ENCODE peak calls at places on chromosomes 4 and X, in five cellular contexts. N is ascending aorta, R is heart right ventricle, H is choroid plexus epithelial cell, U is upper lobe of right lung. O is an unnamed sample.

GRCh38 chr4:16626945-16627344 is 271.5 kb downstream of the LDB2 start:
- DNase-seq in U (no peak), R (no peak), N (no peak), H (peak), O (peak)

GRCh38 chrX:12026481-12026880 is 111.8 kb upstream of the FRMPD4 start:
- DNase-seq in N (no peak), H (no peak), R (no peak), U (no peak), O (no peak)

GRCh38 chr4:137960371-137961050 is 281.6 kb downstream of the SLC7A11 start:
- DNase-seq in N (no peak), H (peak), R (no peak), U (no peak), O (peak)

GRCh38 chr4:95250544-95251137 is 298.1 kb downstream of the UNC5C start:
- DNase-seq in H (no peak), N (no peak), U (no peak), R (no peak), O (no peak)

GRCh38 chr4:86261634-86262033 is 98.2 kb downstream of the MAPK10 start:
- DNase-seq in H (peak), U (no peak), N (no peak), R (no peak), O (no peak)

GRCh38 chrX:115018040-115018647 is 728 bp upstream of the IL13RA2 start:
- DNase-seq in N (no peak), R (no peak), H (peak), U (no peak), O (peak)

GRCh38 chrX:56728321-56728720 is 722 bp upstream of the NBDY start:
- DNase-seq in H (peak), U (no peak), N (no peak), R (no peak), O (peak)

GRCh38 chr4:3241905-3242304 is 7.1 kb upstream of the MSANTD1 start:
- DNase-seq in N (no peak), R (no peak), U (no peak), H (peak), O (peak)

GRCh38 chr4:86033171-86033570 is 326.7 kb downstream of the MAPK10 start:
- DNase-seq in R (peak), H (peak), N (peak), U (no peak), O (peak)

GRCh38 chr4:41661447-41662076 is 87.0 kb downstream of the PHOX2B start:
- DNase-seq in H (peak), N (peak), R (peak), U (peak), O (peak)

GRCh38 chr4:10811992-10812391 is 127.4 kb upstream of the CLNK start:
- DNase-seq in H (peak), U (no peak), N (no peak), R (no peak), O (no peak)

GRCh38 chr4:16133406-16133805 is 49.6 kb upstream of the PROM1 start:
- DNase-seq in H (no peak), U (no peak), R (no peak), N (no peak), O (no peak)

GRCh38 chr4:105558277-105558676 is 5.9 kb downstream of the ARHGEF38 start:
- DNase-seq in H (no peak), U (no peak), R (no peak), N (no peak), O (no peak)

GRCh38 chr4:103108547-103108946 is 8.9 kb upstream of the BDH2 start:
- DNase-seq in U (no peak), N (no peak), H (no peak), R (no peak), O (no peak)

GRCh38 chr4:43853565-43854345 is 594.9 kb downstream of the KCTD8 start:
- DNase-seq in N (no peak), R (no peak), H (no peak), U (no peak), O (no peak)

GRCh38 chrX:69618803-69619202 is 2.9 kb downstream of the EDA start:
- DNase-seq in N (no peak), R (no peak), U (no peak), H (peak), O (peak)

GRCh38 chrX:70042399-70043371 is 7.1 kb downstream of the AWAT2 start:
- DNase-seq in R (no peak), U (no peak), N (no peak), H (no peak), O (peak)

DNA sequence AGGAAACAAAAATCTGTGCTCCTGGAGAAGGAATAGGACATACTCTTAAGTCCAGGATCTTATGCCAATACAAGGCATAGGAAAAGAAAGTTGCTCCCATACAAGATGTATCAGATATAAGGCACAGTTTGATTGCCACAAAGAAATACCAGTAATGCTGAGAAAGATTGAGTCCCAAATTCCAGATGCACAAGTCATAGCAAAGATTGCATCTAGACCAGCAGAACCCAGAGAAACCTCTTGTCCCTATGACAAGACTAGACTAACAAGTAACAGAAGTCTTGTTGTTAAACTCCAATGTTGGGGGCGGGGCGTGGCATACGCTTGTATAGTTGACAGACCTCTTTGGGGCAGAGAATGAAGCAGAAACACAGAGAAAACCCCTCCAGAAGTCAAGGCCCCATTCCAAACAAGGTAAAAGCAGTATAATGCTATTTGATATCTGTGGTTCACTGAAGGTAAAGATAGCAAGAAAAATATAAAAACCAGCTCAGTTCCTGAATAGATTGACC is 671.5 kb upstream of the GRIA3 start:
- DNase-seq in U (no peak), R (no peak), H (peak), N (no peak), O (no peak)
- H3K4me3 ChIP-seq in U (no peak), R (no peak), H (no peak), N (no peak), O (no peak)

GRCh38 chrX:7254144-7254543 is 106.2 kb upstream of the PUDP start:
- DNase-seq in R (no peak), H (no peak), U (no peak), N (no peak), O (no peak)

GRCh38 chrX:7253565-7253964 is 105.6 kb upstream of the PUDP start:
- DNase-seq in N (no peak), R (no peak), H (no peak), U (no peak), O (no peak)

DNA sequence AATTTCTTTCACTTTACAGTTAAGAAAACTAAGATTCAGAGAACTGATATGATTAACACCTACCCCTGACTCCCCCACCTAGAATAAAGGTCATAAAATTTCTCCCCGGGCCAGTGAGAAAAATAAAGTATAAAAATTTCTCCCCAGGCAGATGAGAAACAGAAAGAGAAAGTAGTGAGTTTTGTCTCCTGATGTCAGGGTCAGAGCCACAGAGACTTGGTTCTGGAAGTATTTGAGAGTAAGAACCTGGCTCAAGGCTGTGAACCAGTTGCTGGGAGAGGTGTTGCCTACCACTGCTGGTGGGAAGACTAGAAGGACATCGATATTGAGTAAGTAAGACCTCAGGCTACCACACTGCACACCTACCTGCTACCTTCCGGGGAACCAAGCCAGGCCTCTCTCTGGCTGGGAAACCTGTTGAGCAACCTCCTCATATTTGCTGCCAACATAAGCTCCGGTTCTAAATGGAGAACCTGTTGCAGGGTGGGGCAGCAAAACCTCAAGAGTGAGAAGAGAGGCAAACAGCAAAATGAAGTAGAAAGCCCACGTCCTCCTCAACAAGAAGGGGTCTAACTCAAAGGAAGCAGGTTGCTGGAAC is 104.2 kb upstream of the PUDP start:
- DNase-seq in U (peak), R (no peak), N (no peak), H (no peak), O (no peak)
- H3K4me3 ChIP-seq in U (no peak), R (no peak), N (no peak), H (no peak), O (no peak)

DNA sequence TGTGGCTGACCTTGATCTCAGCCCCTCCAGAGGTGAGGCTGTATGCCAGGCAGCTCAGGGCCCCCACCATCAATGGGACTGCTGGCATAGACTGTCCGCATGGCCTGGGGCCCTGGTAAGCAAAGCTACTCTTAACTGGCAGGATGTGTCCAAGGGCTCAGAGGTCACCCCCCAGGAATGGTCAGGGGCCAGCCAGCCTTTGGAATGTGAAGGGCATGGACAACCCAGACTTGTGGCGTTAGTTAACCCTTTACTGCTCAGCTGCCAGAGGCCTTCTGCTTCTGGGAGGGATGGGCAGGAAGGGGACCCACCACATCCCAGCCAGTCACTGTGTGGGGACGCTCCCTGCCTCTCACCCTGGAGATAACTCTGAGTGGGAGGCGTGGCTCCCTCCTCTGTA is 80.1 kb upstream of the PSAPL1 start:
- DNase-seq in U (no peak), R (no peak), H (no peak), N (no peak), O (no peak)
- H3K4me3 ChIP-seq in U (no peak), R (no peak), H (no peak), N (no peak), O (no peak)

GRCh38 chr4:26860157-26860921 is at the start of gene STIM2:
- DNase-seq in R (peak), H (peak), N (peak), U (peak), O (peak)

GRCh38 chr4:26859762-26860156 is 882 bp upstream of the STIM2 start:
- DNase-seq in H (no peak), N (no peak), R (no peak), U (no peak), O (no peak)

GRCh38 chr4:26857278-26858034 is 3.2 kb upstream of the STIM2 start:
- DNase-seq in N (peak), R (peak), H (peak), U (peak), O (peak)

GRCh38 chr4:26858035-26858918 is 2.4 kb upstream of the STIM2 start:
- DNase-seq in U (no peak), N (no peak), H (no peak), R (no peak), O (no peak)

DNA sequence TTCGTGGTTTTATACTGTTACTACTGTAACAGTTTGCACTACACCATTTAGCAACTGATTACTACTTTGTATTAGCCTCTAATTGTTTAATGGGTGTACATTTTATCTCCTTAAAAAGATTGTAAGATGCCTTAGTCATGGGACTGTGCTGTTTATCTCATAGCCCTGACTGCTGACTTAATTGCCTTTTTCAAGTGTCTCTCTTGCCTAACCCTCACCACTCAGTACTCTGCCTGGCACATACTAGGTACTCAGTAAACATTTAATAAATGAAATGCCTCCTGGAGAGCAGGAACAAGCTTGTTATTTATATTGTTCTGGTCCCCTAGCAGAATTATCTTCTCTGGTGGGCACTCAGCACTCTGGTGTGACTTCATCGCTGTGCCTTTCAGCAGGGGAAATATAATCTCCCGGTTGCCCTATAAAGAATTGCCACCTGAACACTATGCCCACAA is 1.7 kb upstream of the STIM2 start:
- DNase-seq in H (no peak), U (no peak), N (no peak), R (no peak), O (no peak)
- H3K4me3 ChIP-seq in H (peak), U (peak), N (no peak), R (no peak), O (peak)

DNA sequence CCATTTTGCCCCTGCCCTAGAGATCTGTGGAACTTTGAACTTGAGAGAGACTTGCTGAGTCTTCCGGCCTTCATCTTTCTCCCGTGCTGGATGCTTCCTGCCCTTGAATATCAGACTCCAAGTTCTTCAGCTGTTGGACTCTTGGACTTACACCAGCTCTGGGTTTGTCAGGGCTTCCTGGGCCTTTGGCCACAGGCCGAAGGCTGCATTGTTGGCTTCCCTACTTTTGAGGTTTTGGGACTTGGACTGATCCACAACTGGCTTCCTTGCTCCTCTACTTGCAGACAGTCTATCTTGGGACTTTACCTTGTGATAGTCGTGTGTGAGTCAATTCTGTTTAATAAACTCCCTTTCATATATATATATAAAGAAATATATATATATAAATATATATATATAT is 1071.0 kb downstream of the ADGRL3 start:
- DNase-seq in R (no peak), U (no peak), N (no peak), H (no peak), O (no peak)
- H3K4me3 ChIP-seq in R (no peak), U (no peak), N (no peak), H (no peak), O (no peak)

GRCh38 chrX:40170830-40171512 is 73.2 kb upstream of the BCOR start:
- DNase-seq in N (no peak), H (no peak), U (no peak), R (peak), O (no peak)

GRCh38 chrX:40167240-40168182 is 69.8 kb upstream of the BCOR start:
- DNase-seq in R (no peak), N (peak), U (no peak), H (no peak), O (no peak)

GRCh38 chrX:40171513-40172168 is 73.9 kb upstream of the BCOR start:
- DNase-seq in H (peak), R (peak), N (no peak), U (peak), O (peak)

GRCh38 chrX:40168183-40169015 is 70.6 kb upstream of the BCOR start:
- DNase-seq in U (no peak), N (no peak), R (no peak), H (no peak), O (no peak)

GRCh38 chrX:40169193-40170086 is 71.7 kb upstream of the BCOR start:
- DNase-seq in R (no peak), U (peak), N (peak), H (peak), O (peak)
- H3K4me3 ChIP-seq in R (no peak), U (no peak), N (no peak), H (peak), O (no peak)

DNA sequence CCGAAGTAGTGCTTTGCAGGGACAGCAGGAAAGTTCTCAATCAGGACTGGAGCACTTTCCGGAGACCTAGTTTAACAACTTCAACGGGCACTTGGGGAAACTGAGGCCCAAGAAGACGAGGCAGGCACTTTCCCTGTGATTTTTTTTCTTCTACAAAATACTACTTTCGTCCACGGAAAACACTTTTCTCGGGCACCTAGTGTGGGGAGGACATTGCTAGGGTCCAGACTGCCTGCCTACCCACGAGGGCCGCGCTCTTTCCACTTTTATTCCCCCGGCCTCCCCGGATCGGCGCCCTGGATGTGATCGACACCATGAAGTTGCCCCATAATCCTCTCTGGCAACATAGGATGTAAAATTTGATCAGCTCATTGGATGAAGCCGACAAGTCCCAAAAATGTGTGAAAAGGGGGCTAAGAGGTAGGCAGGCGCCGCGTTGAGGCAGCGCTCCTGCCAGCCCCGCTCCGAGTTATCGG is 125.5 kb upstream of the CXorf66 start:
- DNase-seq in U (no peak), H (no peak), N (no peak), R (no peak), O (no peak)
- H3K4me3 ChIP-seq in U (no peak), H (peak), N (peak), R (peak), O (peak)

DNA sequence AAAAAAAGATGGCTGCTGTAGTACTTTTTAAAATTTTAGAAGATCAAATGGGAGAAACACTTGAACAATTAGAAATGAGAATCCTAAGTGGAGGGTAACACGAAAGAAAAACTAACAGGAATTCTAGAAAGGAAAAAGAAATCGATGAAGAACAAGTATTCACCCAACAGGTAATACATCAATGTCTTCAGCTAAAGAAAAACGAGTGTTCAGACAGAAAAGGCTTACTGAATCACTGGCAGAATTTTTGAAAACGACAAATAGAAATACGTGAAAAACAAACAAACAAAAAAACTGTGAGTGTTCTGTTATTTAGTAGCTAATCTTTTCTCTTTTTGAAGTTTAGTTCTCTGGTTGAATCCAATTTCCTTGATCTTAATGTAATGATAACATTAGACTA is 1.8 kb downstream of the MAD2L1 start:
- DNase-seq in U (no peak), N (no peak), H (no peak), R (no peak), O (no peak)
- H3K4me3 ChIP-seq in U (no peak), N (no peak), H (no peak), R (no peak), O (no peak)

GRCh38 chr4:158873795-158874359 is 105.1 kb downstream of the FNIP2 start:
- DNase-seq in H (peak), N (no peak), U (no peak), R (no peak), O (peak)
- H3K4me3 ChIP-seq in H (no peak), N (no peak), U (no peak), R (no peak), O (no peak)